ENCODE peak calls at places on chromosomes 5 and 9, in nine cellular contexts. C, Z, O, V, S, T, U, A and Y are unnamed samples.

GRCh38 chr9:105883847-105884246 is 189.5 kb downstream of the TMEM38B start:
- DNase-seq in V (no peak), Z (no peak), C (no peak), A (no peak), O (no peak), U (peak), S (no peak), T (no peak), Y (no peak)

GRCh38 chr9:93064392-93065124 is 6.1 kb downstream of the SUSD3 start:
- DNase-seq in Z (peak), C (no peak), S (peak), O (no peak), V (no peak), A (peak), T (no peak), U (peak), Y (no peak)

GRCh38 chr5:179900707-179901106 is 7.0 kb downstream of the TBC1D9B start:
- DNase-seq in U (peak), Z (no peak), T (no peak), V (no peak), A (no peak), C (no peak), O (no peak), S (no peak), Y (no peak)

GRCh38 chr9:134221273-134222017 is 57.1 kb upstream of the RNU6ATAC start:
- DNase-seq in U (no peak), A (no peak), Z (no peak), S (no peak), V (no peak), O (no peak), T (no peak), C (no peak), Y (no peak)

GRCh38 chr5:124397290-124397689 is 349.1 kb downstream of the ZNF608 start:
- DNase-seq in C (no peak), A (no peak), Z (no peak), T (no peak), S (no peak), O (no peak), U (no peak), V (no peak), Y (no peak)

GRCh38 chr9:3181049-3181953 is 337.4 kb upstream of the PUM3 start:
- DNase-seq in Z (peak), V (peak), U (peak), T (no peak), C (no peak), A (no peak), S (no peak), O (no peak), Y (no peak)

GRCh38 chr5:40233268-40233667 is 446.4 kb upstream of the PTGER4 start:
- DNase-seq in O (no peak), U (no peak), T (no peak), S (no peak), C (no peak), A (no peak), V (no peak), Z (no peak), Y (no peak)

GRCh38 chr9:32378993-32379729 is 5.3 kb upstream of the ACO1 start:
- DNase-seq in S (no peak), O (no peak), V (peak), U (peak), C (peak), A (peak), T (no peak), Z (peak), Y (peak)

GRCh38 chr9:76373777-76374474 is 20.3 kb downstream of the RFK start:
- DNase-seq in V (no peak), Z (no peak), S (no peak), A (no peak), O (no peak), C (no peak), T (no peak), U (no peak), Y (no peak)

GRCh38 chr9:91234523-91234922 is 127.2 kb downstream of the AUH start:
- DNase-seq in V (no peak), U (no peak), Z (no peak), C (no peak), S (no peak), O (no peak), A (no peak), T (no peak), Y (no peak)

GRCh38 chr9:115717298-115717697 is 436.3 kb upstream of the PAPPA start:
- DNase-seq in Z (no peak), V (peak), O (no peak), S (no peak), U (no peak), T (no peak), A (no peak), C (peak), Y (no peak)

GRCh38 chr9:7150153-7150890 is 392.5 kb downstream of the KDM4C start:
- DNase-seq in S (peak), C (no peak), V (no peak), O (no peak), T (no peak), U (peak), A (no peak), Z (no peak), Y (no peak)

GRCh38 chr5:619444-619843 is 7.3 kb downstream of the CEP72 start:
- DNase-seq in T (no peak), A (no peak), O (no peak), Z (peak), V (no peak), S (no peak), U (no peak), C (no peak), Y (no peak)

GRCh38 chr9:34654317-34655083 is 2.5 kb downstream of the IL11RA start:
- DNase-seq in V (no peak), C (peak), T (no peak), Z (no peak), A (no peak), O (peak), S (no peak), U (no peak), Y (no peak)